ENCODE peak calls at places on chromosomes 7 and 10, in six cellular contexts. C is epithelial cell of esophagus; X is activated naive CD4-positive, alpha-beta T cell treated with anti-CD3 and anti-CD28 coated beads for 36 hours; J is head of caudate nucleus; T is activated CD4-positive, alpha-beta memory T cell treated with anti-CD3 and anti-CD28 coated beads, Interleukin-2, amount 10 ng/mL, durations not matched to agents 7 days and 5 days; V is GM12865. G is an unnamed sample.

GRCh38 chr7:81244213-81244612 is 325.4 kb upstream of the SEMA3C start:
- DNase-seq in C (peak; percentile 62), T (no peak), V (no peak), J (no peak), X (no peak), G (no peak)

GRCh38 chr10:11609492-11610093 is 1.9 kb downstream of the USP6NL start:
- DNase-seq in C (no peak), T (no peak), J (no peak), V (peak; percentile 76), X (no peak), G (no peak)

GRCh38 chr7:106583133-106583532 is 77.8 kb downstream of the CCDC71L start:
- DNase-seq in C (no peak), T (no peak), X (no peak), J (no peak), V (no peak), G (no peak)

GRCh38 chr7:376306-376969 is 86.5 kb downstream of the FOXL3 start:
- DNase-seq in X (no peak), T (no peak), J (peak; percentile 28), V (no peak), C (peak; percentile 70), G (no peak)

GRCh38 chr7:107501593-107501992 is 31.7 kb downstream of the GPR22 start:
- DNase-seq in V (peak; percentile 52), T (peak; percentile 33), C (peak; percentile 73), X (peak; percentile 48), J (no peak), G (no peak)

GRCh38 chr7:121003986-121004685 is 15.6 kb downstream of the CPED1 start:
- DNase-seq in T (no peak), C (no peak), J (no peak), X (no peak), V (no peak), G (no peak)

GRCh38 chr7:10677668-10678232 is 295.9 kb upstream of the PHF14 start:
- DNase-seq in J (no peak), C (no peak), X (no peak), T (no peak), V (no peak), G (no peak)

GRCh38 chr7:17298840-17299476 is 506 bp downstream of the AHR start:
- DNase-seq in J (peak; percentile 67), X (peak; percentile 70), C (peak; percentile 47), T (peak; percentile 66), V (peak; percentile 61), G (peak; percentile 45)

GRCh38 chr10:130341325-130341724 is 205.1 kb downstream of the GLRX3 start:
- DNase-seq in X (peak; percentile 40), V (no peak), T (no peak), J (peak; percentile 67), C (no peak), G (no peak)

GRCh38 chr7:112147752-112148435 is 58.3 kb downstream of the DOCK4 start:
- DNase-seq in C (no peak), T (no peak), J (no peak), V (no peak), X (no peak), G (no peak)

G was measured in T-helper 9 cell.